ENCODE peak calls at places on chromosomes 6 and 20, in ten cellular contexts. F is NB4, U is endodermal cell, A is choroid plexus epithelial cell, H is fibroblast of mammary gland, D is mucosa of descending colon, B is transverse colon, Q is left ventricle myocardium inferior, Y is fibroblast of the aortic adventitia, N is ovary. X is an unnamed sample.

GRCh38 chr6:13248053-13248452 is 80.3 kb downstream of the TBC1D7 start:
- DNase-seq in F (no peak), U (no peak), A (peak), H (no peak), D (no peak), B (no peak), Q (no peak), Y (peak), N (no peak), X (peak)

GRCh38 chr6:25670793-25671513 is 18.9 kb downstream of the SCGN start:
- DNase-seq in F (peak), U (no peak), A (no peak), H (peak), D (no peak), B (no peak), Q (no peak), Y (no peak), N (no peak), X (no peak)

GRCh38 chr6:24858154-24858801 is 59.6 kb upstream of the ARMH2 start:
- DNase-seq in F (peak), U (no peak), A (no peak), H (peak), D (peak), B (peak), Q (no peak), Y (peak), N (no peak), X (no peak)

GRCh38 chr20:829531-829930 is 4.0 kb upstream of the FAM110A start:
- DNase-seq in F (no peak), U (no peak), A (peak), H (no peak), D (peak), B (peak), Q (no peak), Y (peak), N (no peak), X (peak)

GRCh38 chr6:82246802-82247633 is 526 bp downstream of the IBTK start:
- DNase-seq in F (peak), U (peak), A (peak), H (peak), D (peak), B (peak), Q (peak), Y (peak), N (no peak), X (no peak)

GRCh38 chr6:68635706-68636513 is 828 bp downstream of the ADGRB3 start:
- DNase-seq in F (no peak), U (peak), A (peak), H (no peak), D (peak), B (no peak), Q (peak), Y (peak), N (peak), X (no peak)

GRCh38 chr6:84449220-84449619 is 221.8 kb upstream of the CEP162 start:
- DNase-seq in F (no peak), U (no peak), A (peak), H (no peak), D (no peak), B (no peak), Q (no peak), Y (no peak), N (no peak), X (no peak)

GRCh38 chr6:25620391-25620790 is 31.6 kb upstream of the SCGN start:
- DNase-seq in F (no peak), U (no peak), A (no peak), H (no peak), D (no peak), B (no peak), Q (no peak), Y (no peak), N (no peak), X (no peak)

GRCh38 chr6:7886132-7886531 is 24.5 kb downstream of the TXNDC5 start:
- DNase-seq in F (no peak), U (no peak), A (no peak), H (no peak), D (no peak), B (no peak), Q (no peak), Y (no peak), N (no peak), X (no peak)

GRCh38 chr20:40009542-40009941 is 679.5 kb downstream of the MAFB start:
- DNase-seq in F (no peak), U (no peak), A (no peak), H (peak), D (no peak), B (no peak), Q (no peak), Y (no peak), N (no peak), X (no peak)

GRCh38 chr20:64188682-64189529 is 24.7 kb downstream of the MYT1 start:
- DNase-seq in F (no peak), U (peak), A (peak), H (peak), D (peak), B (peak), Q (no peak), Y (peak), N (no peak), X (no peak)

GRCh38 chr20:19427913-19428800 is 215.7 kb downstream of the SLC24A3 start:
- DNase-seq in F (peak), U (no peak), A (peak), H (no peak), D (no peak), B (no peak), Q (no peak), Y (no peak), N (no peak), X (no peak)

GRCh38 chr6:33578588-33579011 is 1.5 kb downstream of the BAK1 start:
- DNase-seq in F (no peak), U (no peak), A (no peak), H (no peak), D (peak), B (peak), Q (no peak), Y (no peak), N (no peak), X (no peak)

GRCh38 chr20:58140787-58141396 is 87.6 kb downstream of the ANKRD60 start:
- DNase-seq in F (no peak), U (peak), A (no peak), H (no peak), D (no peak), B (no peak), Q (no peak), Y (no peak), N (no peak), X (no peak)

GRCh38 chr6:106739387-106739786 is 110.0 kb downstream of the QRSL1 start:
- DNase-seq in F (no peak), U (no peak), A (no peak), H (no peak), D (peak), B (no peak), Q (peak), Y (no peak), N (no peak), X (no peak)

GRCh38 chr20:25622450-25623224 is 1.2 kb downstream of the NANP start:
- DNase-seq in F (no peak), U (no peak), A (peak), H (peak), D (no peak), B (no peak), Q (no peak), Y (peak), N (no peak), X (no peak)

GRCh38 chr20:5895626-5896025 is 54.7 kb downstream of the TRMT6 start:
- DNase-seq in F (peak), U (no peak), A (no peak), H (no peak), D (no peak), B (no peak), Q (no peak), Y (no peak), N (no peak), X (no peak)

GRCh38 chr6:41449399-41450245 is 96.6 kb upstream of the FOXP4 start:
- DNase-seq in F (no peak), U (peak), A (peak), H (peak), D (peak), B (peak), Q (no peak), Y (peak), N (peak), X (no peak)

GRCh38 chr20:58519940-58520712 is 4.9 kb upstream of the APCDD1L start:
- DNase-seq in F (no peak), U (no peak), A (no peak), H (no peak), D (no peak), B (no peak), Q (no peak), Y (no peak), N (no peak), X (no peak)

GRCh38 chr6:109036588-109037320 is 57.9 kb downstream of the SESN1 start:
- DNase-seq in F (no peak), U (no peak), A (no peak), H (no peak), D (no peak), B (no peak), Q (no peak), Y (no peak), N (no peak), X (no peak)

GRCh38 chr6:90537723-90538407 is 49.0 kb downstream of the MAP3K7 start:
- DNase-seq in F (peak), U (no peak), A (peak), H (peak), D (no peak), B (no peak), Q (no peak), Y (peak), N (no peak), X (peak)

GRCh38 chr6:14022673-14023072 is 94.9 kb upstream of the CD83 start:
- DNase-seq in F (no peak), U (no peak), A (no peak), H (no peak), D (no peak), B (no peak), Q (no peak), Y (no peak), N (no peak), X (no peak)

GRCh38 chr6:168376811-168377480 is 57.4 kb upstream of the DACT2 start:
- DNase-seq in F (no peak), U (no peak), A (no peak), H (no peak), D (peak), B (no peak), Q (no peak), Y (no peak), N (peak), X (no peak)

GRCh38 chr6:26249709-26249958 is 115.4 kb upstream of the BTN3A2 start:
- DNase-seq in F (no peak), U (no peak), A (no peak), H (no peak), D (no peak), B (no peak), Q (no peak), Y (no peak), N (no peak), X (no peak)

GRCh38 chr20:57389695-57390603 is 1.2 kb upstream of the RBM38 start:
- DNase-seq in F (peak), U (peak), A (peak), H (no peak), D (peak), B (peak), Q (no peak), Y (no peak), N (peak), X (no peak)

GRCh38 chr6:37303891-37304503 is 46.1 kb upstream of the TMEM217 start:
- DNase-seq in F (peak), U (no peak), A (peak), H (peak), D (no peak), B (no peak), Q (no peak), Y (peak), N (no peak), X (no peak)

GRCh38 chr6:155381856-155382690 is 67.8 kb upstream of the TFB1M start:
- DNase-seq in F (no peak), U (no peak), A (peak), H (peak), D (no peak), B (no peak), Q (no peak), Y (peak), N (no peak), X (peak)

GRCh38 chr20:22511943-22512910 is 72.1 kb downstream of the FOXA2 start:
- DNase-seq in F (no peak), U (peak), A (no peak), H (no peak), D (peak), B (peak), Q (no peak), Y (peak), N (no peak), X (no peak)

GRCh38 chr6:106185626-106186025 is 99.5 kb downstream of the PRDM1 start:
- DNase-seq in F (no peak), U (no peak), A (no peak), H (no peak), D (no peak), B (no peak), Q (no peak), Y (no peak), N (no peak), X (no peak)

GRCh38 chr20:50346372-50347347 is 156.0 kb downstream of the CEBPB start:
- DNase-seq in F (no peak), U (peak), A (peak), H (peak), D (peak), B (peak), Q (peak), Y (peak), N (peak), X (no peak)

GRCh38 chr6:88220493-88220892 is 54.3 kb upstream of the CNR1 start:
- DNase-seq in F (peak), U (peak), A (peak), H (peak), D (peak), B (no peak), Q (no peak), Y (peak), N (no peak), X (no peak)

GRCh38 chr20:36439731-36440072 is 101.6 kb upstream of the MYL9 start:
- DNase-seq in F (no peak), U (no peak), A (no peak), H (no peak), D (no peak), B (no peak), Q (no peak), Y (no peak), N (no peak), X (no peak)
- TF ChIP-seq CTCF in F (no peak), U (no peak), A (no peak), H (no peak), D (no peak), B (peak), Q (peak), Y (peak), N (no peak), X (no peak)

GRCh38 chr6:150037526-150038201 is 12.3 kb upstream of the RAET1L start:
- DNase-seq in F (no peak), U (peak), A (no peak), H (no peak), D (no peak), B (no peak), Q (no peak), Y (no peak), N (no peak), X (no peak)
- H3K4me3 ChIP-seq in F (no peak), U (no peak), A (no peak), H (no peak), D (no peak), B (no peak), Q (peak), Y (peak), N (no peak), X (no peak)

DNA sequence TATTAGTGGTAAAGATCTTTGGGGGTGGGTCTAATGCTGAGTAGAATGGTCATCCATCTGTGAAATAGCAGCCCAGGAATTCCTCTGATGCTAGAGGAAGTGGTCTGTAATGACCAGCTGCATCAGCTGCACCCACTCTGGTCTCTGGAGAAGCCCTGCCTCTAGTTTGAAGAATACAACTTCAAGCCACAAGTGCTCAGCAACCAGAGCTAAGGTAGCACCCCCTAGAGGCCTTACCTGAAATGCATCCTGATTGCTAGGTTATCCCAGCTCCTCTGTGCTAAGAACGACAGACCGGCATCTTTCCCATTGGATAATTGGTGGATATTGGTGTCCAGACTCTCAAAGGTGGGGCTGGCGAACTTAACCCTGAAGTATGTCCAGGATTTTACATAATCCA is 58.2 kb downstream of the DNAH8 start:
- DNase-seq in F (peak), U (peak), A (no peak), H (peak), D (peak), B (peak), Q (no peak), Y (no peak), N (no peak), X (no peak)
- TF ChIP-seq CTCF in F (peak), U (peak), A (peak), H (peak), D (peak), B (no peak), Q (peak), Y (no peak), N (no peak), X (peak)

GRCh38 chr6:16320533-16321340 is 82.3 kb downstream of the GMPR start:
- DNase-seq in F (no peak), U (no peak), A (peak), H (peak), D (no peak), B (no peak), Q (no peak), Y (no peak), N (no peak), X (no peak)
- H3K4me3 ChIP-seq in F (peak), U (no peak), A (no peak), H (no peak), D (no peak), B (no peak), Q (peak), Y (no peak), N (no peak), X (no peak)

GRCh38 chr20:17841751-17842191 is 126.8 kb downstream of the SNX5 start:
- DNase-seq in F (no peak), U (no peak), A (peak), H (peak), D (no peak), B (no peak), Q (peak), Y (peak), N (peak), X (no peak)

GRCh38 chr20:17844133-17844429 is 124.5 kb downstream of the SNX5 start:
- DNase-seq in F (no peak), U (no peak), A (no peak), H (no peak), D (no peak), B (no peak), Q (no peak), Y (no peak), N (no peak), X (no peak)

GRCh38 chr20:17843246-17844132 is 125.1 kb downstream of the SNX5 start:
- DNase-seq in F (no peak), U (no peak), A (peak), H (peak), D (no peak), B (no peak), Q (peak), Y (peak), N (peak), X (peak)

GRCh38 chr20:17837179-17837578 is 131.4 kb downstream of the SNX5 start:
- DNase-seq in F (no peak), U (no peak), A (no peak), H (no peak), D (no peak), B (no peak), Q (no peak), Y (no peak), N (no peak), X (no peak)

GRCh38 chr20:17840423-17840822 is 128.2 kb downstream of the SNX5 start:
- DNase-seq in F (no peak), U (no peak), A (no peak), H (no peak), D (no peak), B (no peak), Q (no peak), Y (no peak), N (no peak), X (no peak)
- TF ChIP-seq CTCF in F (no peak), U (no peak), A (no peak), H (no peak), D (no peak), B (no peak), Q (no peak), Y (no peak), N (no peak), X (no peak)

X was measured in BJ.